ENCODE peak calls at places on chromosomes 3 and 15, in eight cellular contexts. C is fibroblast of the aortic adventitia, W is glutamatergic neuron, D is Peyer's patch, I is dorsolateral prefrontal cortex, S is cardiac fibroblast, T is HFFc6, Q is psoas muscle. G is an unnamed sample.

GRCh38 chr3:149657796-149658443 is at the start of gene WWTR1:
- DNase-seq in C (peak; percentile 94), W (peak; percentile 60), D (peak; percentile 76), I (peak; percentile 63), S (peak; percentile 95), T (peak; percentile 95), Q (peak; percentile 91), G (peak; percentile 44)

GRCh38 chr3:176032043-176032442 is 1165.2 kb downstream of the TBL1XR1 start:
- DNase-seq in C (no peak), W (no peak), D (no peak), I (no peak), S (no peak), T (no peak), Q (no peak), G (no peak)

GRCh38 chr3:19396726-19397125 is 248.4 kb downstream of the KCNH8 start:
- DNase-seq in C (no peak), W (no peak), D (no peak), I (no peak), S (no peak), T (no peak), Q (no peak), G (no peak)

GRCh38 chr15:48507416-48508065 is 138.0 kb downstream of the FBN1 start:
- DNase-seq in C (peak; percentile 80), W (no peak), D (no peak), I (no peak), S (peak; percentile 85), T (peak; percentile 55), Q (no peak), G (no peak)

GRCh38 chr3:13294442-13295351 is 125.4 kb downstream of the NUP210 start:
- DNase-seq in C (no peak), W (no peak), D (peak; percentile 18), I (no peak), S (no peak), T (no peak), Q (no peak), G (no peak)

GRCh38 chr3:53253707-53254106 is 2.1 kb downstream of the TKT start:
- DNase-seq in C (no peak), W (no peak), D (no peak), I (no peak), S (no peak), T (no peak), Q (no peak), G (no peak)

GRCh38 chr3:195095035-195095703 is 175.8 kb downstream of the XXYLT1 start:
- DNase-seq in C (no peak), W (peak; percentile 61), D (no peak), I (peak; percentile 41), S (no peak), T (no peak), Q (peak; percentile 10), G (peak; percentile 57)

GRCh38 chr3:156151824-156152428 is 31.5 kb downstream of the KCNAB1 start:
- DNase-seq in C (peak; percentile 81), W (peak; percentile 86), D (peak; percentile 65), I (peak; percentile 64), S (peak; percentile 83), T (peak; percentile 38), Q (peak; percentile 45), G (peak; percentile 66)

GRCh38 chr3:169458323-169458722 is 205.2 kb downstream of the MECOM start:
- DNase-seq in C (no peak), W (no peak), D (no peak), I (no peak), S (no peak), T (no peak), Q (no peak), G (no peak)

GRCh38 chr3:121592856-121593702 is at the start of gene FBXO40:
- DNase-seq in C (no peak), W (peak; percentile 62), D (no peak), I (peak; percentile 47), S (no peak), T (no peak), Q (peak; percentile 31), G (no peak)

GRCh38 chr3:39192490-39193092 is at the start of gene XIRP1:
- DNase-seq in C (no peak), W (no peak), D (no peak), I (no peak), S (peak; percentile 24), T (no peak), Q (peak; percentile 66), G (no peak)

GRCh38 chr15:58391088-58391487 is 40.7 kb upstream of the LIPC start:
- DNase-seq in C (no peak), W (no peak), D (no peak), I (no peak), S (no peak), T (no peak), Q (no peak), G (no peak)

GRCh38 chr3:171156455-171157005 is 130.0 kb upstream of the SLC2A2 start:
- DNase-seq in C (peak; percentile 33), W (no peak), D (no peak), I (no peak), S (no peak), T (no peak), Q (no peak), G (no peak)

GRCh38 chr3:58369876-58370275 is 37.2 kb downstream of the PXK start:
- DNase-seq in C (no peak), W (no peak), D (no peak), I (no peak), S (no peak), T (no peak), Q (no peak), G (no peak)

GRCh38 chr3:142210144-142210543 is 15.2 kb downstream of the GK5 start:
- DNase-seq in C (peak; percentile 63), W (peak; percentile 64), D (no peak), I (no peak), S (peak; percentile 45), T (no peak), Q (no peak), G (no peak)

GRCh38 chr3:146262711-146263110 is 11.8 kb upstream of the PLSCR4 start:
- DNase-seq in C (no peak), W (no peak), D (no peak), I (no peak), S (no peak), T (no peak), Q (no peak), G (no peak)

GRCh38 chr3:99625643-99626414 is 12.6 kb upstream of the COL8A1 start:
- DNase-seq in C (peak; percentile 40), W (no peak), D (no peak), I (no peak), S (peak; percentile 83), T (no peak), Q (no peak), G (no peak)

GRCh38 chr3:154684021-154684420 is 254.0 kb upstream of the GPR149 start:
- DNase-seq in C (no peak), W (no peak), D (no peak), I (no peak), S (no peak), T (no peak), Q (no peak), G (no peak)
- TF ChIP-seq CTCF in C (no peak), W (no peak), D (no peak), I (no peak), S (no peak), T (no peak), Q (no peak), G (no peak)

DNA sequence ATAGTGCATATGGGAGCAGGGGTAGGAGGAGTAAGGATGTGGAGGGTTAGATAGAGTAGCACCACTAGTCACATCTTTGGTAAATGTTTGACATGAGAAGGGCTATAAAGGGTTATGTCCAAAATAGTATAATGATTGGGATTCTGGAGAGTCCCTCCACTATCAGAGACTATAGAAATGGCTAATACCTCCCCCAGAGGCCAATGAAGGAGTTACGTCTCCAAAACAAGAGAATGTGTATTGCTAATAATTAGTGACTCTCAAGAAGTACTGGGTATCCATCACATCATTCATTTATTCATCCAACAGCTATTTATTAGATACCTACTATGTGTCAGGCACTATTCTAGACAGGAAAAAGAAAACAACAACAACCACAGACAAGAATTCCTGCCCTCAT is 203.7 kb upstream of the UMPS start:
- DNase-seq in C (no peak), W (no peak), D (no peak), I (no peak), S (no peak), T (no peak), Q (no peak), G (no peak)
- TF ChIP-seq CTCF in C (no peak), W (peak; percentile 27), D (no peak), I (no peak), S (peak; percentile 26), T (peak; percentile 38), Q (no peak), G (no peak)

GRCh38 chr3:48690846-48691458 is 5.2 kb upstream of the NCKIPSD start:
- DNase-seq in C (no peak), W (no peak), D (no peak), I (no peak), S (no peak), T (no peak), Q (no peak), G (no peak)
- TF ChIP-seq CTCF in C (no peak), W (no peak), D (no peak), I (no peak), S (no peak), T (no peak), Q (no peak), G (no peak)

GRCh38 chr3:20999661-21000060 is 751.3 kb downstream of the ZNF385D start:
- DNase-seq in C (no peak), W (no peak), D (no peak), I (no peak), S (no peak), T (no peak), Q (no peak), G (no peak)
- TF ChIP-seq CTCF in C (no peak), W (no peak), D (no peak), I (no peak), S (no peak), T (no peak), Q (no peak), G (no peak)

DNA sequence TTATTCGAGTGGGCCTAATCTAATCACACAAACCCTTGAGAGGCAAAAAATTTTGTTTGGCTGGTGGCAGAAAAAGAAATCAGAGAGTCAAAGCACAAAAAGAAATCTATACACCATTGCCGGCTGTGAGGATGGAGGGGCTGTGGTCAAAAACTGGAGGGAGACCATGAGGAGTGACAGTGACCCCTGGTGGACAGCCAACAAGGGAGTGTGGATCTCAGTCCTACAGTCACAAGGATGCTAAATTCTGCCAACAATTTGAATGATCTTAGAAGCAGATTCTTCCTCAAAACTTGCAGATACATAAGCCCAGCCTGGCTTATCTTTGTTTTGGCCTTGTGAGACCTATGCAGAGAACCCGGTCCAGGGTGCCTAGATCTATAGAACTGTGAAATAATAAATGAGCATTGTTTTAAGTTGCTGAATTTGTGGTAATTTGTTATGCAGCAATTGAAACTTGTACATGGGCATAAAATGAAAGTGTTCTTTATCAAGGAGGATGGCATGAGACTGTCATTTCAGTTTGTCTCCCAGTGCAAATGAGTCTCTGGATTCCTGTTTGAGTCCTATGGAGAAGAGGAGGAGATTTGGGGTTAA is 103.0 kb upstream of the ARHGEF26 start:
- DNase-seq in C (peak; percentile 8), W (peak; percentile 83), D (peak; percentile 34), I (no peak), S (peak; percentile 52), T (no peak), Q (no peak), G (no peak)
- TF ChIP-seq CTCF in C (peak; percentile 40), W (peak; percentile 85), D (peak; percentile 21), I (no peak), S (peak; percentile 68), T (peak; percentile 58), Q (no peak), G (peak; percentile 66)

DNA sequence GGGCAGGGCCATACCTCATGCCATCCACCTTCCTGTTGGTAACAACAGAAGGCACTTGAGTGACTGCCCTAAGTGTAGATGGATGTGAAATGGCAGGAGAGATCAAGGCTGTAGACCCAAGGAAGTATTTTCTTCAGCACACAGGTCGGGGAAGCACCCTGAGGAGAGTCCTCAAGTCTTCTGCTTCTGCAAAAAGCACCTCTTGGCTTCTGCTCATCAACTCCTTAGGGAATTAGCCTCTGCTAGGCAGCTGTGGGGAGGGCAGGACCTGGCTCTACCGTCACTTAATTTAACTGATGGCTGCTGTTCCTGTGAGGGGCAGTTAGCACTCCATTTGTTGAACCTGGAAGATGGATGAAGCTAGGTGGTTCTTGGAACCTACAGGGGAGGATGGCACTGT is 6.9 kb upstream of the CACNA2D2 start:
- DNase-seq in C (no peak), W (no peak), D (no peak), I (no peak), S (no peak), T (no peak), Q (no peak), G (no peak)
- TF ChIP-seq CTCF in C (no peak), W (no peak), D (no peak), I (no peak), S (no peak), T (no peak), Q (no peak), G (no peak)

G was measured in CD14-positive monocyte.